ENCODE peak calls at places on chromosomes 3 and 15, in five cellular contexts. U is substantia nigra; M is neural progenitor cell; T is activated effector memory CD4-positive, alpha-beta T cell treated with anti-CD3 and anti-CD28 coated beads, Interleukin-2, amount 50 U/mL, for 16 hours; I is non-pigmented ciliary epithelial cell. L is an unnamed sample.

GRCh38 chr3:133988631-133989161 is 41.0 kb downstream of the SLCO2A1 start:
- DNase-seq in U (no peak), I (no peak), M (peak), T (no peak), L (no peak)

GRCh38 chr3:51960386-51960785 is 5.2 kb downstream of the GPR62 start:
- DNase-seq in M (no peak), T (no peak), I (no peak), U (no peak), L (no peak)

GRCh38 chr3:123640311-123641083 is 55.6 kb upstream of the HACD2 start:
- DNase-seq in U (no peak), I (no peak), T (no peak), M (no peak), L (no peak)

GRCh38 chr3:127831723-127832172 is 9.4 kb upstream of the MGLL start:
- DNase-seq in I (no peak), T (peak), M (peak), U (no peak), L (no peak)

GRCh38 chr15:51726302-51727073 is 11.0 kb downstream of the LYSMD2 start:
- DNase-seq in T (peak), M (peak), U (no peak), I (peak), L (no peak)

GRCh38 chr15:69762373-69763148 is 309.9 kb downstream of the RPLP1 start:
- DNase-seq in U (no peak), M (peak), I (no peak), T (no peak), L (no peak)

GRCh38 chr3:15636028-15636709 is 34.6 kb downstream of the BTD start:
- DNase-seq in M (no peak), I (peak), T (peak), U (no peak), L (peak)

GRCh38 chr15:80242802-80243201 is 9.2 kb downstream of the CTXND1 start:
- DNase-seq in T (no peak), I (no peak), U (no peak), M (no peak), L (no peak)

GRCh38 chr3:23055733-23056376 is 147.3 kb upstream of the UBE2E2 start:
- DNase-seq in I (peak), M (no peak), U (no peak), T (no peak), L (no peak)